ENCODE peak calls at places on chromosomes 3 and 15, in seven cellular contexts. E is T-helper 2 cell; D is activated CD8-positive, alpha-beta memory T cell treated with anti-CD3 and anti-CD28 coated beads for 24 hours; R is H7; S is GM18507; X is B cell; T is A172. A is an unnamed sample.

GRCh38 chr3:187014417-187014864 is 84.1 kb downstream of the ST6GAL1 start:
- DNase-seq in E (no peak), S (no peak), X (no peak), D (peak), T (no peak), R (no peak), A (no peak)

GRCh38 chr3:29185706-29186105 is 95.2 kb upstream of the RBMS3 start:
- DNase-seq in D (no peak), X (no peak), T (peak), R (no peak), E (no peak), S (no peak), A (no peak)

GRCh38 chr15:90318591-90318990 is 33.5 kb upstream of the ZNF774 start:
- DNase-seq in S (no peak), X (no peak), D (peak), E (no peak), R (no peak), T (no peak), A (no peak)

GRCh38 chr3:8204846-8205624 is 296.6 kb upstream of the LMCD1 start:
- DNase-seq in R (no peak), S (no peak), E (no peak), D (no peak), T (peak), X (no peak), A (no peak)

GRCh38 chr3:70606018-70606417 is 293.6 kb upstream of the MDFIC2 start:
- DNase-seq in S (no peak), D (no peak), T (no peak), X (no peak), E (no peak), R (no peak), A (no peak)

GRCh38 chr15:57610130-57610529 is 18.4 kb downstream of the MYZAP start:
- DNase-seq in X (no peak), E (no peak), T (peak), D (no peak), S (no peak), R (no peak), A (peak)

GRCh38 chr3:61935819-61936218 is 374.4 kb downstream of the PTPRG start:
- DNase-seq in S (no peak), D (no peak), T (no peak), X (no peak), E (no peak), R (no peak), A (no peak)

GRCh38 chr3:123285931-123286307 is 84.2 kb downstream of the SEC22A start:
- DNase-seq in R (no peak), D (peak), T (no peak), S (no peak), X (no peak), E (no peak), A (no peak)

GRCh38 chr15:75625542-75626347 is at the start of gene SNUPN:
- DNase-seq in X (peak), R (peak), E (peak), T (peak), D (peak), S (peak), A (peak)

GRCh38 chr3:47799733-47800132 is 3.2 kb upstream of the DHX30 start:
- DNase-seq in T (no peak), R (peak), D (no peak), E (no peak), X (no peak), S (no peak), A (no peak)

GRCh38 chr3:172647823-172648222 is 63.0 kb downstream of the NCEH1 start:
- DNase-seq in E (no peak), X (no peak), R (no peak), T (no peak), S (no peak), D (no peak), A (no peak)

GRCh38 chr15:51093865-51094605 is 671 bp downstream of the TNFAIP8L3 start:
- DNase-seq in X (no peak), E (no peak), S (peak), T (no peak), R (peak), D (no peak), A (peak)

GRCh38 chr3:13282528-13282985 is 137.6 kb downstream of the NUP210 start:
- DNase-seq in X (peak), D (no peak), E (no peak), R (no peak), S (no peak), T (no peak), A (peak)

GRCh38 chr3:189232790-189233189 is 61.0 kb downstream of the TPRG1 start:
- DNase-seq in E (no peak), T (no peak), D (no peak), X (no peak), S (no peak), R (no peak), A (no peak)

GRCh38 chr3:171552525-171552924 is 92.3 kb upstream of the TNIK start:
- DNase-seq in X (no peak), D (no peak), T (no peak), E (no peak), S (no peak), R (no peak), A (no peak)

GRCh38 chr15:37873336-37873735 is 61.1 kb upstream of the TMCO5A start:
- DNase-seq in D (no peak), X (no peak), T (no peak), E (no peak), S (no peak), R (no peak), A (no peak)

GRCh38 chr15:77186518-77187095 is 115.7 kb upstream of the TSPAN3 start:
- DNase-seq in S (no peak), R (no peak), E (no peak), X (peak), D (no peak), T (peak), A (no peak)

GRCh38 chr15:67201136-67201535 is 53.3 kb downstream of the AAGAB start:
- DNase-seq in T (peak), E (no peak), D (no peak), R (no peak), X (no peak), S (no peak), A (no peak)

GRCh38 chr15:98853593-98854420 is 153.8 kb downstream of the PGPEP1L start:
- DNase-seq in E (no peak), X (no peak), R (peak), D (no peak), T (peak), S (no peak), A (no peak)

GRCh38 chr3:46298871-46299607 is 54.9 kb upstream of the CCR2 start:
- DNase-seq in S (no peak), X (no peak), T (no peak), D (peak), E (no peak), R (no peak), A (no peak)

GRCh38 chr3:10350324-10350985 is 29.5 kb upstream of the SEC13 start:
- DNase-seq in R (no peak), S (no peak), T (no peak), E (no peak), X (no peak), D (no peak), A (peak)

GRCh38 chr3:190239325-190239724 is 82.9 kb downstream of the CLDN1 start:
- DNase-seq in E (no peak), D (no peak), S (no peak), T (no peak), R (no peak), X (no peak), A (no peak)

GRCh38 chr15:92937880-92938279 is 37.8 kb downstream of the CHD2 start:
- DNase-seq in D (no peak), S (no peak), X (no peak), T (no peak), E (no peak), R (no peak), A (no peak)

GRCh38 chr3:9786825-9787654 is 5.2 kb downstream of the TADA3 start:
- DNase-seq in S (no peak), X (no peak), T (no peak), D (no peak), E (no peak), R (peak), A (peak)

GRCh38 chr15:76060098-76060989 is 559 bp downstream of the TMEM266 start:
- DNase-seq in E (peak), S (no peak), X (peak), T (no peak), D (peak), R (peak), A (no peak)